ENCODE peak calls at places on chromosomes 11 and 22, in six cellular contexts. R, Z, A, Y, E and S are unnamed samples.
A peak's percentile ranks its signal among the peaks of the same experiment; 100 is the strongest.

GRCh38 chr11:120516461-120517389 is 5.2 kb downstream of the GRIK4 start:
- DNase-seq in E (no peak), A (no peak), Y (peak; percentile 45), Z (no peak), R (no peak), S (no peak)

GRCh38 chr22:18148508-18148965 is 1.4 kb upstream of the USP18 start:
- DNase-seq in Y (peak; percentile 94), Z (no peak), E (no peak), A (no peak), R (no peak), S (no peak)

GRCh38 chr22:36405671-36406070 is 17.9 kb upstream of the MYH9 start:
- DNase-seq in E (no peak), Y (no peak), A (no peak), Z (no peak), R (no peak), S (no peak)

GRCh38 chr11:111633756-111634362 is 31.6 kb downstream of the SIK2 start:
- DNase-seq in Z (no peak), E (peak; percentile 17), A (no peak), R (no peak), Y (peak; percentile 51), S (no peak)

GRCh38 chr11:97140885-97141494 is 751.2 kb downstream of the JRKL start:
- DNase-seq in A (peak; percentile 26), R (no peak), Y (peak; percentile 16), E (no peak), Z (no peak), S (no peak)

GRCh38 chr11:77724639-77725038 is 87.0 kb upstream of the CLNS1A start:
- DNase-seq in R (no peak), A (no peak), Y (no peak), Z (no peak), E (no peak), S (no peak)

GRCh38 chr11:130553306-130553705 is 104.9 kb downstream of the ADAMTS15 start:
- DNase-seq in Y (no peak), E (no peak), A (no peak), R (no peak), Z (no peak), S (no peak)

GRCh38 chr11:91305402-91305801 is 919.2 kb upstream of the FAT3 start:
- DNase-seq in Z (no peak), Y (no peak), R (no peak), E (no peak), A (no peak), S (no peak)

GRCh38 chr22:22865311-22866072 is 22.1 kb upstream of the IGLL5 start:
- DNase-seq in R (no peak), Y (no peak), Z (no peak), E (no peak), A (no peak), S (no peak)

GRCh38 chr11:119852741-119853140 is 123.7 kb upstream of the NECTIN1 start:
- DNase-seq in Y (no peak), Z (no peak), A (no peak), R (no peak), E (no peak), S (no peak)

GRCh38 chr22:45127866-45128265 is 35.9 kb upstream of the NUP50 start:
- DNase-seq in E (no peak), Z (no peak), R (no peak), Y (no peak), A (no peak), S (no peak)

GRCh38 chr22:46149493-46149997 is 781 bp upstream of the PPARA start:
- DNase-seq in Y (no peak), E (no peak), Z (no peak), R (peak; percentile 84), A (no peak), S (peak; percentile 56)

GRCh38 chr11:114678125-114679036 is at the start of gene NXPE2:
- DNase-seq in Y (no peak), E (no peak), R (no peak), Z (no peak), A (no peak), S (no peak)
- TF ChIP-seq ATF3 in Y (no peak), E (no peak), R (no peak), Z (no peak), A (no peak), S (no peak)

GRCh38 chr11:64514596-64514995 is 76.4 kb upstream of the SLC22A12 start:
- DNase-seq in Z (no peak), R (no peak), Y (no peak), A (no peak), E (no peak), S (no peak)

GRCh38 chr11:64518928-64519327 is 72.1 kb upstream of the SLC22A12 start:
- DNase-seq in A (no peak), E (no peak), Z (no peak), Y (no peak), R (no peak), S (no peak)

GRCh38 chr11:64519541-64519940 is 71.5 kb upstream of the SLC22A12 start:
- DNase-seq in R (no peak), Z (no peak), E (no peak), Y (no peak), A (no peak), S (no peak)

GRCh38 chr11:64520013-64520412 is 71.0 kb upstream of the SLC22A12 start:
- DNase-seq in R (no peak), A (no peak), E (no peak), Z (no peak), Y (no peak), S (no peak)

DNA sequence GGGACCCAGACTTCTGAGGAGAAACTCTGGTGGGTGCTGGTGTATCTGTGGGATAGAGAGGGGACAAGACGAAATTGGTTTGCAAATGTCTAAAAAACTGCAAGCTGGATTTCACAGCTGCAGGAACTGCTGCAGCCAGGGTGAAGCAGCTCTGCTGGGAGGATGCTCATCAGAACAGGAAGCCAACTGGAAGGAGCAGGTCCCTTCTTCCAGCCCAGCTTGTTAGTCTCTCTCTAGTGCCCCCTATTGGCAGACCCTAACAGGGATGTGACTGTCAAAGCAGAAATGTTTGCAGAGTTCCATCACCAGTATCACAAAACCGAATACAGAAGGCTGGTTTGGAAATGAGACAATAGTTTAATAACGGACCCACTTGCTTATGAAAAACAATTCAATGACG is 74.8 kb upstream of the SLC22A12 start:
- DNase-seq in Y (no peak), E (no peak), Z (no peak), R (no peak), A (peak; percentile 44), S (no peak)
- TF ChIP-seq CTCF in Y (peak; percentile 25), E (no peak), Z (no peak), R (peak; percentile 77), A (peak; percentile 49), S (peak; percentile 44)

GRCh38 chr11:19660076-19660475 is 52.6 kb upstream of the NAV2 start:
- DNase-seq in R (no peak), Y (peak; percentile 52), A (peak; percentile 61), Z (peak; percentile 88), E (peak; percentile 61), S (no peak)

GRCh38 chr11:19669511-19669910 is 43.1 kb upstream of the NAV2 start:
- DNase-seq in E (no peak), Y (no peak), R (no peak), Z (no peak), A (no peak), S (no peak)

GRCh38 chr11:19661827-19662226 is 50.8 kb upstream of the NAV2 start:
- DNase-seq in A (no peak), E (no peak), Z (no peak), R (no peak), Y (no peak), S (no peak)

GRCh38 chr11:19666951-19667350 is 45.7 kb upstream of the NAV2 start:
- DNase-seq in R (no peak), A (no peak), Y (no peak), E (no peak), Z (no peak), S (no peak)

DNA sequence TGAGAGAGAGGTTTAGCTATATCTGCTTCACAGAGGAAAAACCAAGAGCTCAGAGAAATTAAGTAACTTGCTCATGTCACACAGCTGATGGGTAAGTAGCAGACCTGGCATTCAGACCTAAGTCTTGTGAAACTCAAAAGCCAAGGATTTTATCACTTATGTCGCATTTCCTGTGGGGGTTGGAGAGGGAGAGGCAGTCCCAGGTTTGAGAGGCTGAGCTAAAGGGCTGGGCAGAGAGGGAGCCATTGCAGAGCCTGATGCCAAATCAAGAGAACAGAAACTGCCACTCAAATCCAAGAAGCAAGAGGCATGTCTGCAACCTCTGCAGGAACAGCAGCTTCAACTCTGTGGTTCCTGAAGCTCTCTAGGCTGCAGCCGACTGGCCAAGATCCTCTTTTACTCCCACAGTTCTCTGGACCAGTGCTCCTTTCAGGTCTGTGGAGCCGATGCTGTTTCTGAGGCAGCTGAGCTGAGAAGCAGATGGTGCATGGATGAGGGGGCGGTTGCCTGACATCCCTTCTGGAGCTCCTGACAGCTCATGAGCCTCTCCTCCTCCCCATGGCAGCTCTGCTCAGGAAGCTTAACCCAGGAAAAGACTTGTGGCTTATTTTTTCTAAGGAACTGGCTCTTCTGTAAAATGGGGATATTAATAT is 47.6 kb upstream of the NAV2 start:
- DNase-seq in Z (no peak), R (no peak), E (no peak), A (no peak), Y (no peak), S (no peak)
- TF ChIP-seq ATF3 in Z (no peak), R (no peak), E (no peak), A (no peak), Y (no peak), S (no peak)

GRCh38 chr11:58621586-58622262 is 741 bp upstream of the CNTF start:
- DNase-seq in E (no peak), A (no peak), Y (no peak), Z (no peak), R (no peak), S (no peak)

GRCh38 chr11:58616594-58616993 is 5.9 kb upstream of the CNTF start:
- DNase-seq in Y (no peak), Z (no peak), A (no peak), R (no peak), E (no peak), S (no peak)

GRCh38 chr11:58622344-58622743 is at the start of gene CNTF:
- DNase-seq in E (no peak), A (no peak), R (no peak), Z (no peak), Y (no peak), S (no peak)

GRCh38 chr11:58615556-58615955 is 6.9 kb upstream of the CNTF start:
- DNase-seq in E (no peak), R (no peak), A (no peak), Y (no peak), Z (no peak), S (no peak)

DNA sequence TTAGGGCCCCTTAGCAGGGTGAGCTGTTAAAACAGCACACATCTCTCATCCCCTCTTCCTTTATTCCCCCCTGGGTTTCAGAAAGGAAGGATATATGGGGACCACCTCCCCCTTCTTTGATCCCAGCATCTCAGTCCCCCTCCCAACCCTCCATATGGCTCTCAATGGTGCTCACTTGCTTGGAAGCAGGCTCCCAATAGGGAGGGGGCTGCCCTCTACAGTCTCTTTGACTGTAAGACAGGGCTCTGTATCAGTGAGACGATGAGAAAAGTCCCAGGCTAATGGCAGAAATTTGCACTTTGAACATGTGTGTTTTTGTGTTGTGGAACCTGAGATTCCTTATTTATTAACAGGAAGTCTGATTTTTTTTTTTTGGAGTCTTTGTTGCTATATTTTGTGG is 4.2 kb upstream of the CNTF start:
- DNase-seq in Z (no peak), R (no peak), A (peak; percentile 14), Y (peak; percentile 21), E (no peak), S (no peak)
- TF ChIP-seq CTCF in Z (no peak), R (no peak), A (peak; percentile 29), Y (peak; percentile 42), E (peak; percentile 38), S (no peak)

DNA sequence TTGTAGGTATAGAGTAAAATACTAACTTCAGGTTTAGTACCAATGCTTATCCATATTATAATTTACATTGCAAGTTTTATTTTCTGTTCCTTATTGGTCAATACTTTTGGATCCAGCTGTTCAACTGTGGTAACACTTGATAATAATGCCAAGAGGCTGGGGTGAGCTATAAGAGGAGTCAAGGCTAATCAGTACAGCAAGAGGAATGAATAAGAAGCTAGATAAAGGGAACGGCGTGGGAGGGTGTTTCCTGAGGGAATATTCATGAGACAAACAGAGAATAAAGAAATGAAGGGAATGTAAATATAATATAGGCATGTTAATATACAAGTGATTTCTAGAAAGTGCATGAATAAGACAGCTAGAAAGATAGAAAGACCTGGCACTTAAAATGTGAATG is 4.1 kb downstream of the OR51B4 start:
- DNase-seq in A (no peak), R (no peak), E (no peak), Y (no peak), Z (no peak), S (no peak)
- TF ChIP-seq ATF3 in A (no peak), R (no peak), E (no peak), Y (no peak), Z (no peak), S (no peak)